ENCODE peak calls at places on chromosome 21, in six cellular contexts. X, Y, A, V, F and P are unnamed samples.

GRCh38 chr21:30478015-30478414 is 2.2 kb downstream of the KRTAP19-1 start:
- DNase-seq in F (no peak), X (no peak), A (no peak), Y (no peak), V (no peak), P (peak; percentile 79)

GRCh38 chr21:15560383-15561056 is 169.3 kb upstream of the USP25 start:
- DNase-seq in F (peak; percentile 19), V (peak; percentile 8), X (no peak), Y (no peak), A (no peak), P (no peak)

GRCh38 chr21:41428311-41428710 is 2.3 kb downstream of the MX1 start:
- DNase-seq in Y (no peak), F (no peak), V (no peak), A (no peak), X (no peak), P (no peak)

GRCh38 chr21:41068411-41069304 is 99.3 kb upstream of the BACE2 start:
- DNase-seq in Y (peak; percentile 50), X (peak; percentile 59), A (peak; percentile 96), V (peak; percentile 51), F (peak; percentile 41), P (peak; percentile 75)

GRCh38 chr21:25385912-25386474 is 221.3 kb downstream of the MRPL39 start:
- DNase-seq in A (peak; percentile 73), Y (no peak), X (peak; percentile 83), V (peak; percentile 86), F (peak; percentile 62), P (peak; percentile 71)

GRCh38 chr21:14706712-14707111 is 160.6 kb upstream of the SAMSN1 start:
- DNase-seq in X (no peak), Y (no peak), A (no peak), V (no peak), F (no peak), P (no peak)

GRCh38 chr21:39118604-39119215 is 64.5 kb downstream of the PSMG1 start:
- DNase-seq in V (no peak), Y (no peak), F (no peak), A (peak; percentile 18), X (no peak), P (no peak)

GRCh38 chr21:43723648-43724047 is 4.7 kb downstream of the PDXK start:
- DNase-seq in V (no peak), F (no peak), Y (no peak), X (no peak), A (peak; percentile 43), P (no peak)

GRCh38 chr21:30986966-30987365 is 51.3 kb downstream of the KRTAP19-8 start:
- DNase-seq in A (no peak), X (no peak), F (no peak), V (no peak), Y (no peak), P (no peak)

GRCh38 chr21:15515908-15516307 is 213.9 kb upstream of the USP25 start:
- DNase-seq in F (no peak), V (no peak), X (no peak), A (no peak), Y (no peak), P (no peak)

GRCh38 chr21:28111151-28111619 is 881.5 kb downstream of the LTN1 start:
- DNase-seq in F (peak; percentile 94), A (no peak), V (peak; percentile 77), X (peak; percentile 95), Y (peak; percentile 89), P (no peak)

GRCh38 chr21:27759091-27759659 is 792.3 kb upstream of the ADAMTS5 start:
- DNase-seq in Y (no peak), F (no peak), A (peak; percentile 72), V (no peak), X (no peak), P (peak; percentile 29)

GRCh38 chr21:15754640-15755039 is 24.9 kb downstream of the USP25 start:
- DNase-seq in A (no peak), F (no peak), Y (no peak), V (peak; percentile 69), X (peak; percentile 29), P (peak; percentile 77)

GRCh38 chr21:33751120-33751519 is 108.8 kb downstream of the ITSN1 start:
- DNase-seq in Y (no peak), X (no peak), F (no peak), V (no peak), A (no peak), P (peak; percentile 24)

GRCh38 chr21:43658769-43659135 is 536 bp downstream of the HSF2BP start:
- DNase-seq in X (no peak), F (no peak), Y (peak; percentile 25), A (no peak), V (no peak), P (no peak)

GRCh38 chr21:28833181-28833580 is 159.5 kb downstream of the LTN1 start:
- DNase-seq in F (no peak), A (no peak), Y (no peak), V (no peak), X (no peak), P (peak; percentile 54)

GRCh38 chr21:15221799-15222386 is 157.1 kb upstream of the NRIP1 start:
- DNase-seq in X (peak; percentile 93), A (peak; percentile 90), V (peak; percentile 68), Y (no peak), F (no peak), P (peak; percentile 97)

GRCh38 chr21:38988211-38989096 is 182.7 kb downstream of the ETS2 start:
- DNase-seq in V (no peak), X (no peak), F (no peak), Y (no peak), A (peak; percentile 69), P (no peak)

GRCh38 chr21:40049031-40049958 is 182.1 kb downstream of the PCP4 start:
- DNase-seq in Y (peak; percentile 42), F (peak; percentile 46), X (no peak), V (no peak), A (no peak), P (peak; percentile 74)

GRCh38 chr21:34333150-34333739 is 30.6 kb upstream of the KCNE2 start:
- DNase-seq in Y (no peak), X (peak; percentile 11), V (peak; percentile 85), A (no peak), F (peak; percentile 53), P (no peak)

GRCh38 chr21:26126168-26126553 is 44.4 kb downstream of the APP start:
- DNase-seq in Y (no peak), F (no peak), X (no peak), A (no peak), V (no peak), P (no peak)

GRCh38 chr21:35020446-35020845 is 28.7 kb downstream of the RUNX1 start:
- DNase-seq in V (no peak), A (peak; percentile 9), Y (no peak), X (no peak), F (no peak), P (no peak)

GRCh38 chr21:25960423-25960822 is 210.1 kb downstream of the APP start:
- DNase-seq in F (no peak), Y (no peak), A (peak; percentile 76), X (no peak), V (no peak), P (no peak)

GRCh38 chr21:25402134-25402957 is 204.9 kb downstream of the MRPL39 start:
- DNase-seq in X (no peak), A (no peak), F (no peak), V (no peak), Y (no peak), P (no peak)

GRCh38 chr21:41283211-41283818 is 33.3 kb upstream of the FAM3B start:
- DNase-seq in X (peak; percentile 94), F (peak; percentile 85), Y (peak; percentile 39), V (peak; percentile 93), A (peak; percentile 63), P (peak; percentile 87)

DNA sequence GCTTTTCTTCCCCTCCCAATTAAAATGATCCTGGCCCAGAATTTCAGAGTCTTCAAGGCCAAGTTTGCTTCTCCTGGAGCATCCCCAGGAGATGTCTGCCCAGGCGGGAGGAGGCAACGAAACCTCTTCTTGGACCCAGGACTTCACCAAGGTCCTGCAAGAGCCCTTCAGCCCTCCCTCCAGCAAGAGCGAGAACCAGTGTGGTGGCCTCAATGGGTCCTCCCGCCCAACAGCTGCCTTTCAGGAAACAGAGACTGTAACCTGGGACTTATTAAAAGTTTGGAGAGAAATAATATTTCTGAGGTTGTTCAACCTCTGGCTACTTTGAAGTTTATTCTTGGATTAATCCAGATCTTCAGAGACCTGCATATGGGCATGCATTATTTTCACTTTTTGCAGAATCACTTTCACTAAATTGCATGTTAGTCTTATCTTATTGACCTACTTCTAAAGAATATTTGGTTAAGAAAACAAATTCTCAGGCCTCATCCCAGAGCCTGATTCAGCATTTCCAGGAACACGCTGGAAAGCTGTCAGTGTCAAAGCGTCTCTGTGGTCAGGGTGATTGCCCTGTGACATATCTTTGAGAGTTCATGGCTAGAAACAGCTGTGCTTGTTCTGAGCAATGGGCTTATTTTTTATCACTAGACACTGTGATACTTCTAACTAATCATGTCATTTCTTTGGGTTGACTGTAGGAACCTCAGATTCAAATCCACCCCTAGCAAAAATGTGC is 66.0 kb upstream of the CLDN14 start:
- DNase-seq in A (no peak), V (peak; percentile 36), F (no peak), Y (no peak), X (peak; percentile 9), P (no peak)
- H3K4me3 ChIP-seq in A (no peak overlapping the region), V (no peak overlapping the region), F (no peak overlapping the region), Y (no peak overlapping the region), X (no peak overlapping the region), P (no peak overlapping the region)

DNA sequence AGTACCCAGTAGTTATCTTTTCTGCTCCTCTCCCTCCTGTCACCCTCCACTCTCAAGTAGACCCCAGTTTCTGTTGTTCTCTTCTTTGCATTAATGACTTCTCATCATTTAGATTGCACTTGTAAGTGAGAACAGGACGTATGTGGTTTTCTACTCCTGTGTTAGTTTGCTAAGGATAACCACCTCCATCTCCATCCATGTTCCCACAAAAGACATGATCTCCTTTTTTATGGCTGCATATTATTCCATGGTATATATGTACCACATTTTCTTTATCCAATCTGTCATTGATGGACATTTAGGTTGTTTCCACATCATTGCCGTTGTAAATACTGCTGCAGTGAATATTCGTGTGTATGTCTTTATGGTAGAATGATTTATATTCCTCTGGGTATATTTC is 1346.5 kb downstream of the MRPL39 start:
- DNase-seq in F (no peak), Y (no peak), V (no peak), X (no peak), A (no peak), P (no peak)
- TF ChIP-seq CTCF in F (no peak), Y (no peak), V (no peak), X (no peak), A (no peak), P (no peak)

GRCh38 chr21:32424674-32425073 is 12.2 kb downstream of the EVA1C start:
- DNase-seq in X (no peak), A (no peak), Y (no peak), V (no peak), F (no peak), P (no peak)

GRCh38 chr21:32426592-32427051 is 14.1 kb downstream of the EVA1C start:
- DNase-seq in V (no peak), Y (no peak), A (no peak), F (peak; percentile 47), X (peak; percentile 80), P (peak; percentile 36)

GRCh38 chr21:32425628-32426027 is 13.1 kb downstream of the EVA1C start:
- DNase-seq in V (no peak), X (no peak), Y (no peak), F (no peak), A (no peak), P (no peak)

GRCh38 chr21:32426066-32426465 is 13.6 kb downstream of the EVA1C start:
- DNase-seq in V (no peak), F (no peak), X (no peak), A (no peak), Y (no peak), P (peak; percentile 80)

GRCh38 chr21:32427958-32428623 is 15.6 kb downstream of the EVA1C start:
- DNase-seq in F (no peak), A (no peak), X (peak; percentile 63), Y (no peak), V (no peak), P (no peak)
- H3K4me3 ChIP-seq in F (no peak overlapping the region), A (no peak overlapping the region), X (no peak overlapping the region), Y (no peak overlapping the region), V (no peak overlapping the region), P (no peak overlapping the region)

GRCh38 chr21:36297555-36297937 is 22.5 kb upstream of the MORC3 start:
- DNase-seq in Y (no peak), X (no peak), F (no peak), A (no peak), V (no peak), P (no peak)
- TF ChIP-seq CTCF in Y (no peak), X (no peak), F (no peak), A (no peak), V (no peak), P (no peak)